ENCODE peak calls at places on chromosomes 16 and 17, in four cellular contexts. V, I, A and E are unnamed samples.

GRCh38 chr17:73772107-73772705 is 128.0 kb upstream of the SDK2 start:
- DNase-seq in I (no peak), A (no peak), V (no peak), E (no peak)

GRCh38 chr16:22663389-22664064 is 150.4 kb upstream of the HS3ST2 start:
- DNase-seq in I (no peak), A (no peak), V (no peak), E (no peak)

GRCh38 chr16:56041556-56042140 is 149.6 kb upstream of the GNAO1 start:
- DNase-seq in A (no peak), I (no peak), V (no peak), E (no peak)

GRCh38 chr17:4902540-4902939 is 358 bp downstream of the CHRNE start:
- DNase-seq in I (no peak), A (no peak), V (no peak), E (peak; percentile 68)

GRCh38 chr16:66269631-66270332 is 96.7 kb upstream of the CDH5 start:
- DNase-seq in V (no peak), A (no peak), I (no peak), E (peak; percentile 62)

GRCh38 chr16:26642047-26642664 is 424.6 kb upstream of the C16orf82 start:
- DNase-seq in A (no peak), I (no peak), V (no peak), E (no peak)

GRCh38 chr16:78443780-78444422 is 344.4 kb downstream of the WWOX start:
- DNase-seq in I (no peak), V (no peak), A (no peak), E (peak; percentile 34)

GRCh38 chr17:79046501-79047280 is 22.7 kb downstream of the C1QTNF1 start:
- DNase-seq in V (no peak), A (no peak), I (no peak), E (peak; percentile 86)

GRCh38 chr16:31253642-31254045 is 6.1 kb upstream of the ITGAM start:
- DNase-seq in V (no peak), A (no peak), I (no peak), E (peak; percentile 58)

GRCh38 chr17:72977768-72978417 is 114.6 kb downstream of the SLC39A11 start:
- DNase-seq in V (no peak), I (no peak), A (no peak), E (no peak)

GRCh38 chr16:71781741-71782140 is 26.9 kb downstream of the AP1G1 start:
- DNase-seq in I (no peak), A (no peak), V (no peak), E (peak; percentile 60)

GRCh38 chr16:27390157-27390556 is 11.8 kb upstream of the IL21R start:
- DNase-seq in A (no peak), I (no peak), V (no peak), E (no peak)

GRCh38 chr17:59534583-59534982 is 30.8 kb upstream of the DHX40 start:
- DNase-seq in A (no peak), V (no peak), I (no peak), E (no peak)

GRCh38 chr17:18860161-18860972 is 2.4 kb downstream of the PRPSAP2 start:
- DNase-seq in I (no peak), V (no peak), A (no peak), E (peak; percentile 76)

GRCh38 chr17:58121925-58122324 is 26.3 kb upstream of the OR4D1 start:
- DNase-seq in I (no peak), A (no peak), V (no peak), E (peak; percentile 65)

GRCh38 chr17:29091591-29092291 is 48.8 kb downstream of the PIPOX start:
- DNase-seq in V (no peak), A (no peak), I (no peak), E (no peak)

GRCh38 chr17:29622337-29623282 is at the start of gene CORO6:
- DNase-seq in V (peak; percentile 65), I (peak; percentile 85), A (peak; percentile 50), E (peak; percentile 97)

GRCh38 chr16:9870962-9871361 is 311.3 kb downstream of the GRIN2A start:
- DNase-seq in A (no peak), I (no peak), V (no peak), E (no peak)

GRCh38 chr17:81998222-81998621 is 20.8 kb downstream of the ASPSCR1 start:
- DNase-seq in V (no peak), A (no peak), I (no peak), E (no peak)

GRCh38 chr16:89407925-89408300 is 82.4 kb downstream of the ANKRD11 start:
- DNase-seq in I (peak; percentile 56), A (peak; percentile 16), V (no peak), E (no peak)

GRCh38 chr16:49651226-49651625 is 204.7 kb downstream of the ZNF423 start:
- DNase-seq in V (no peak), I (no peak), A (no peak), E (no peak)

GRCh38 chr16:12267491-12267890 is 291.0 kb downstream of the SNX29 start:
- DNase-seq in V (no peak), I (no peak), A (no peak), E (peak; percentile 34)

GRCh38 chr16:83187404-83187803 is 560.6 kb downstream of the CDH13 start:
- DNase-seq in I (no peak), A (peak; percentile 53), V (no peak), E (peak; percentile 89)

GRCh38 chr17:82399030-82399429 is 19.1 kb upstream of the HEXD start:
- DNase-seq in I (no peak), V (no peak), A (peak; percentile 24), E (peak; percentile 92)

GRCh38 chr17:4482338-4483011 is 16.2 kb upstream of the SPNS2 start:
- DNase-seq in A (no peak), I (no peak), V (no peak), E (peak; percentile 50)

GRCh38 chr16:2768403-2769089 is 8.5 kb downstream of the ELOB start:
- DNase-seq in A (no peak), V (no peak), I (peak; percentile 54), E (peak; percentile 82)

GRCh38 chr17:5619088-5619740 is 34.9 kb upstream of the NLRP1 start:
- DNase-seq in V (no peak), I (no peak), A (no peak), E (no peak)

GRCh38 chr16:67672739-67673662 is 6.4 kb downstream of the C16orf86 start:
- DNase-seq in V (no peak), A (peak; percentile 79), I (no peak), E (peak; percentile 96)

GRCh38 chr16:72027669-72028378 is 19.3 kb downstream of the DHODH start:
- DNase-seq in I (no peak), V (no peak), A (no peak), E (no peak)